ENCODE peak calls at places on chromosomes 16 and 17, in seven cellular contexts. F is PC-3, J is prostate gland, X is heart right ventricle, E is ascending aorta, O is endodermal cell, P is fibroblast of lung. B is an unnamed sample.
A peak's percentile ranks its signal among the peaks of the same experiment; 100 is the strongest.

GRCh38 chr16:11329080-11329491 is 16.2 kb upstream of the RMI2 start:
- DNase-seq in J (no peak), O (peak; percentile 70), F (peak; percentile 19), X (no peak), E (no peak), P (peak; percentile 50), B (no peak)

GRCh38 chr17:64357191-64357981 is 33.3 kb downstream of the PECAM1 start:
- DNase-seq in X (peak; percentile 66), E (no peak), O (peak; percentile 74), F (peak; percentile 76), P (peak; percentile 100), J (no peak), B (no peak)

GRCh38 chr17:78343433-78344201 is 16.3 kb downstream of the SOCS3 start:
- DNase-seq in J (no peak), X (no peak), O (peak; percentile 64), F (no peak), P (no peak), E (no peak), B (peak; percentile 68)

GRCh38 chr17:65684631-65685030 is 123.2 kb upstream of the AXIN2 start:
- DNase-seq in X (no peak), E (no peak), O (no peak), P (peak; percentile 37), F (peak; percentile 62), J (no peak), B (no peak)

GRCh38 chr17:28133562-28133970 is 91.1 kb downstream of the NLK start:
- DNase-seq in X (no peak), J (no peak), P (peak; percentile 86), O (no peak), F (peak; percentile 66), E (no peak), B (no peak)

GRCh38 chr16:84888450-84888849 is 68.7 kb downstream of the CRISPLD2 start:
- DNase-seq in F (peak; percentile 13), E (no peak), J (no peak), X (no peak), P (no peak), O (no peak), B (no peak)

GRCh38 chr16:85490971-85491771 is 122.0 kb upstream of the GSE1 start:
- DNase-seq in J (no peak), O (peak; percentile 88), E (no peak), F (peak; percentile 9), X (no peak), P (no peak), B (peak; percentile 16)

GRCh38 chr16:55605756-55606155 is 39.3 kb downstream of the CAPNS2 start:
- DNase-seq in O (no peak), X (no peak), F (no peak), P (peak; percentile 22), J (no peak), E (no peak), B (no peak)

DNA sequence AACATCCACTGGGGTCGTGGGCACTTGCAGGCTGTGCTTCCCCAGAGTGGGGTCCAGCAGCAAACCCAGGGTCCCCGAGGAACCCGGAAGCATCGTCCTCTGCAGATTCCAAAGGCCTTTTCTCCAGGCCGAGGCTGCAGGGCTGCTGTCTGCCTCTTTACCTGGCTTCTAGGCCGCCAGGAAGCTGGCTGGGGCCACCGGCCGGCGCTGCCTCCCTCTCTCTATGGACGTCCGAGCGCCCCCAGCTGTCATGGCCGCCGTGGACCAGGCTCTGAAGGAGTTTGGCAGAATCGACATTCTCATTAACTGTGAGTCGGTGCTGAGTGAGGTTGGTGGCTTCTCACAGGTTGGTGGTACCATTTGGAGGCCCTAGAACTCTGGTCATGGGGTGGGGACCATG is 5.6 kb downstream of the DECR2 start:
- DNase-seq in J (no peak), P (no peak), O (peak; percentile 58), E (no peak), X (no peak), F (no peak), B (no peak)
- H3K27ac ChIP-seq in J (no peak overlapping the region), P (no peak overlapping the region), O (no peak overlapping the region), E (no peak overlapping the region), X (no peak overlapping the region), F (no peak overlapping the region), B (no peak overlapping the region)

GRCh38 chr17:2609091-2609490 is 15.6 kb downstream of the PAFAH1B1 start:
- DNase-seq in F (no peak), E (no peak), P (no peak), J (no peak), O (no peak), X (no peak), B (no peak)
- H3K4me1 ChIP-seq in F (no peaks in the 10 kb centered on the region), E (peaks cover 34% of the 10 kb centered on the region), P (no peaks in the 10 kb centered on the region), J (no peaks in the 10 kb centered on the region), O (peaks cover 5% of the 10 kb centered on the region), X (peaks cover 71% of the 10 kb centered on the region), B (peaks cover 45% of the 10 kb centered on the region)

GRCh38 chr16:31000671-31001382 is 9.6 kb downstream of the STX1B start:
- DNase-seq in P (no peak), J (no peak), O (no peak), F (no peak), E (no peak), X (no peak), B (no peak)

GRCh38 chr16:30997887-30998711 is 12.3 kb downstream of the STX1B start:
- DNase-seq in O (no peak), P (peak; percentile 92), J (no peak), X (no peak), E (no peak), F (peak; percentile 75), B (no peak)

GRCh38 chr16:31001507-31002251 is 8.8 kb downstream of the STX1B start:
- DNase-seq in X (no peak), P (no peak), F (no peak), J (no peak), E (no peak), O (peak; percentile 42), B (no peak)

GRCh38 chr16:30997000-30997886 is 12.2 kb downstream of the HSD3B7 start:
- DNase-seq in O (peak; percentile 97), E (no peak), P (peak; percentile 69), J (peak; percentile 68), F (peak; percentile 68), X (peak; percentile 74), B (peak; percentile 65)

DNA sequence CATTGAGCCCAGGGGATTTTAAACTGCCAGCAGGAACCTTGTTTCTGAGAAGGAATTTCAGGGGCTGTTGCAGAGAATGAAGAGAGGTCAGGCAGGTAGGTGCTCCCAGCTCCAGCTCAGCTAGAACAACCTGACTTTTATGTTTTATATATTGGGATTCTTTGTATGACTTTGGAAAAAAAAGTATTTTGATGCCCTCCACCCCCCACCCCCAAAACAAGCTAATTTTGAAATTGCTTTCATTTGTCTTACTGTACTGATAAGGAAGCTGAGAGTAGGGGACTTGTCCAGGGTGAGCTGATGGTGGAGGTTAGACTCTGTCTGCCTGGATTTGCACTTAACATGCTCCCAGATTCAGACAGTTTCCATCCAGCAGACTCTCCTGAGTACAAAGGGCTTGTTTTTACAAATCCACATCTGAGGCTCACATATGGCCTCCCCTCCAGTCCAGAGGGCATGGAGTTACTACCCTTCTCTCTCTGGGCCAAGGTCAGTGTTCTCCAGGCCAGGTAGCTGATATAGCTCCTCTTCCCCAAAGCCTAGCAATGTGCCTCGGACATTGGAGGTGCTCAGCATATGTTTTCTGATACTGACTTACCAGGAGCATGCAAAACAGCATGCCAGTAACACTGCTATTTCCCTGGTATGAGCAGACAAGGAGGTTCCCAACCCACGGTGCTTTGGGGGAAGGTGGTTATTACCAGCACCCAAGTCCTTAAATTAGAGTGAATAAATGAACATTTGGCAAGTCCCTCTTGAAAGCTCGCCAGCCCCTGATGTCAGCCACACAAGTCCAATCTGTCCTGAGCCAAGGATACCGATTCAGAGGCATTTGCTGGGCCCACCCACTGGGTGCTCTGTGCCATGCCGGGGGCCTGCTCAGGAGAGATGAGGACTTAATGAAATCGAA is 11.3 kb downstream of the STX1B start:
- DNase-seq in E (no peak), J (no peak), O (no peak), F (no peak), X (no peak), P (peak; percentile 64), B (no peak)
- H3K27ac ChIP-seq in E (peak overlapping the region; percentile 94), J (no peak overlapping the region), O (no peak overlapping the region), F (peak overlapping the region; percentile 86), X (no peak overlapping the region), P (peak overlapping the region; percentile 95), B (no peak overlapping the region)

GRCh38 chr17:59829217-59830006 is 63.3 kb downstream of the TUBD1 start:
- DNase-seq in P (peak; percentile 100), O (no peak), J (no peak), F (peak; percentile 100), X (peak; percentile 54), E (no peak), B (no peak)
- H3K4me1 ChIP-seq in P (peaks cover 42% of the 10 kb centered on the region), O (peaks cover 6% of the 10 kb centered on the region), J (peaks cover 5% of the 10 kb centered on the region), F (peaks cover 66% of the 10 kb centered on the region), X (peaks cover 92% of the 10 kb centered on the region), E (peaks cover 50% of the 10 kb centered on the region), B (peaks cover 55% of the 10 kb centered on the region)

DNA sequence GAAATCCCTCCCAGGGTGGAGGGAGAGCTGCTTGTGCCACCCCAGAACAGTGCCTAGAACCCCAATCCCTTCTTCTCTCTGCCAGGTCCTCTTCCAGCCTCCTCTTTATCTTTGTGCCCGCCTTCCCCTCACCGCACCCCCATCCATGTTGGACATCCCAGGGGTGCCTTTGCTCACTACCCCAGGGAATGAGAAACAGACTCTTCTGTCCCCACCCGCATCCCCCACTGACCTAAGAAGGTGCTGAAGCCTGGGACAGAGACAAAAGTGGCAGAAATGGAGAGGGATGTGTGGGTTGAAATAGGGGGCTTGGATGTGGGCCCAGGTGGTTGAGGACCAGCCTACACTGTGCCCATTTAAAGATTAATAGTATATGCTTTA is 17.0 kb downstream of the ALOX15B start:
- DNase-seq in X (no peak), O (no peak), E (no peak), F (no peak), J (no peak), P (no peak), B (no peak)
- H3K27ac ChIP-seq in X (peak overlapping the region; percentile 69), O (no peak overlapping the region), E (peak overlapping the region; percentile 15), F (peak overlapping the region; percentile 97), J (peak overlapping the region; percentile 92), P (no peak overlapping the region), B (no peak overlapping the region)